ENCODE peak calls at places on chromosomes 1 and 21, in five cellular contexts. M is cerebellar cortex, K is GDM1, H is nucleus accumbens, V is ACHN. Z is an unnamed sample.

GRCh38 chr1:94962745-94963265 is 35.9 kb upstream of the CNN3 start:
- DNase-seq in K (peak), H (no peak), V (peak), M (peak), Z (peak)

GRCh38 chr1:236636017-236636416 is 31.7 kb upstream of the HEATR1 start:
- DNase-seq in V (no peak), H (no peak), M (no peak), K (no peak), Z (no peak)

GRCh38 chr1:31198150-31198549 is 41.5 kb downstream of the NKAIN1 start:
- DNase-seq in V (no peak), K (no peak), M (no peak), H (no peak), Z (no peak)

GRCh38 chr21:43922949-43923348 is 57.9 kb downstream of the AGPAT3 start:
- DNase-seq in M (no peak), K (no peak), H (no peak), V (no peak), Z (no peak)

GRCh38 chr1:119372493-119373086 is 4.0 kb downstream of the HAO2 start:
- DNase-seq in M (peak), H (no peak), K (no peak), V (no peak), Z (peak)

GRCh38 chr1:157087030-157087429 is 12.6 kb downstream of the ETV3L start:
- DNase-seq in M (no peak), V (no peak), H (no peak), K (no peak), Z (no peak)

GRCh38 chr1:211196880-211197279 is 62.3 kb upstream of the RCOR3 start:
- DNase-seq in V (no peak), K (no peak), M (no peak), H (no peak), Z (no peak)

GRCh38 chr1:57163332-57163731 is 197.5 kb upstream of the C8B start:
- DNase-seq in H (peak), V (no peak), K (no peak), M (no peak), Z (no peak)

GRCh38 chr1:52057245-52057644 is 1.1 kb downstream of the BTF3L4 start:
- DNase-seq in V (no peak), K (no peak), H (no peak), M (no peak), Z (no peak)

GRCh38 chr1:19656780-19657475 is 7.7 kb upstream of the HTR6 start:
- DNase-seq in H (no peak), V (no peak), M (no peak), K (no peak), Z (no peak)

GRCh38 chr1:78370356-78370755 is 120.4 kb upstream of the PTGFR start:
- DNase-seq in K (no peak), V (no peak), H (no peak), M (no peak), Z (no peak)

GRCh38 chr1:207670997-207671396 is 26.1 kb downstream of the CR1L start:
- DNase-seq in K (no peak), V (no peak), H (no peak), M (no peak), Z (no peak)

GRCh38 chr1:202806845-202807366 is 1.3 kb downstream of the KDM5B start:
- DNase-seq in H (no peak), M (peak), K (peak), V (peak), Z (no peak)

GRCh38 chr1:14954210-14954609 is 199.3 kb upstream of the TMEM51 start:
- DNase-seq in H (no peak), M (no peak), K (no peak), V (no peak), Z (no peak)

GRCh38 chr1:19559641-19560040 is 74.3 kb upstream of the CAPZB start:
- DNase-seq in V (peak), K (no peak), H (no peak), M (no peak), Z (no peak)

GRCh38 chr1:32454726-32455125 is 10.1 kb upstream of the ZBTB8B start:
- DNase-seq in H (no peak), V (no peak), M (no peak), K (no peak), Z (no peak)

GRCh38 chr1:37476087-37476452 is 1.7 kb downstream of the ZC3H12A start:
- DNase-seq in K (no peak), M (no peak), V (no peak), H (no peak), Z (no peak)

GRCh38 chr1:67619080-67619479 is 65.9 kb upstream of the GADD45A start:
- DNase-seq in V (no peak), M (no peak), H (no peak), K (no peak), Z (no peak)

GRCh38 chr21:37658994-37659458 is 257.2 kb downstream of the KCNJ6 start:
- DNase-seq in M (no peak), H (no peak), K (no peak), V (peak), Z (peak)

GRCh38 chr1:58363639-58364038 is 182.9 kb downstream of the OMA1 start:
- DNase-seq in V (no peak), M (no peak), K (no peak), H (no peak), Z (no peak)

GRCh38 chr1:112501810-112502641 is 6.7 kb upstream of the WNT2B start:
- DNase-seq in V (peak), M (peak), H (peak), K (no peak), Z (peak)

GRCh38 chr1:20507564-20508410 is at the start of gene MUL1:
- DNase-seq in K (peak), H (peak), M (peak), V (peak), Z (peak)

GRCh38 chr1:818611-819291 is 105.0 kb upstream of the SAMD11 start:
- DNase-seq in H (no peak), K (no peak), V (no peak), M (peak), Z (no peak)

GRCh38 chr1:150186789-150187559 is 37.3 kb downstream of the PLEKHO1 start:
- DNase-seq in K (peak), V (peak), M (peak), H (no peak), Z (peak)

GRCh38 chr1:22508991-22509390 is 54.3 kb upstream of the EPHA8 start:
- DNase-seq in V (no peak), M (no peak), H (no peak), K (no peak), Z (no peak)

GRCh38 chr1:61050541-61051454 is 31.6 kb upstream of the NFIA start:
- DNase-seq in M (peak), V (peak), H (peak), K (no peak), Z (no peak)

GRCh38 chr1:232856556-232856955 is 51.3 kb downstream of the MAP10 start:
- DNase-seq in H (no peak), K (no peak), M (no peak), V (no peak), Z (no peak)

GRCh38 chr1:197622371-197622770 is 152.9 kb downstream of the DENND1B start:
- DNase-seq in M (no peak), K (no peak), H (no peak), V (no peak), Z (no peak)